ENCODE peak calls at places on chromosomes 1 and 21, in five cellular contexts. T, L, Z, O and G are unnamed samples.

GRCh38 chr1:231039161-231040018 is 664 bp downstream of the FAM89A start:
- DNase-seq in T (peak), L (peak), Z (no peak), O (no peak), G (peak)

GRCh38 chr21:36385909-36386642 is 884 bp downstream of the CHAF1B start:
- DNase-seq in T (no peak), L (no peak), Z (peak), O (no peak), G (no peak)

GRCh38 chr21:37547615-37547975 is 181.0 kb downstream of the DYRK1A start:
- DNase-seq in T (no peak), L (no peak), Z (peak), O (no peak), G (no peak)

GRCh38 chr1:236746785-236747184 is 48.3 kb upstream of the MTR start:
- DNase-seq in T (no peak), L (no peak), Z (no peak), O (no peak), G (no peak)

GRCh38 chr1:234598974-234599616 is 10.9 kb downstream of the IRF2BP2 start:
- DNase-seq in T (no peak), L (no peak), Z (peak), O (no peak), G (no peak)

GRCh38 chr1:7656821-7657220 is 114.3 kb upstream of the VAMP3 start:
- DNase-seq in T (no peak), L (no peak), Z (no peak), O (no peak), G (no peak)

GRCh38 chr1:83802023-83802422 is 196.9 kb downstream of the TTLL7 start:
- DNase-seq in T (no peak), L (no peak), Z (no peak), O (no peak), G (no peak)

GRCh38 chr1:183834568-183834967 is 29.6 kb downstream of the RGL1 start:
- DNase-seq in T (no peak), L (no peak), Z (no peak), O (no peak), G (no peak)

GRCh38 chr1:222187566-222187965 is 360.3 kb downstream of the HHIPL2 start:
- DNase-seq in T (no peak), L (no peak), Z (no peak), O (no peak), G (no peak)

GRCh38 chr21:37769656-37770055 is 146.6 kb downstream of the KCNJ6 start:
- DNase-seq in T (no peak), L (no peak), Z (no peak), O (no peak), G (no peak)

GRCh38 chr21:25639922-25640670 is 1.0 kb downstream of the JAM2 start:
- DNase-seq in T (peak), L (no peak), Z (peak), O (no peak), G (no peak)

GRCh38 chr1:29033829-29034466 is 89.8 kb downstream of the TMEM200B start:
- DNase-seq in T (peak), L (no peak), Z (peak), O (no peak), G (no peak)

GRCh38 chr21:46089285-46089684 is 8.6 kb upstream of the COL6A2 start:
- DNase-seq in T (no peak), L (no peak), Z (no peak), O (no peak), G (no peak)

GRCh38 chr1:48182441-48182840 is 40.1 kb upstream of the SLC5A9 start:
- DNase-seq in T (no peak), L (no peak), Z (no peak), O (peak), G (no peak)

GRCh38 chr1:183291802-183292515 is 105.9 kb downstream of the LAMC2 start:
- DNase-seq in T (no peak), L (no peak), Z (peak), O (no peak), G (no peak)

GRCh38 chr1:38466486-38466885 is 393.1 kb downstream of the RRAGC start:
- DNase-seq in T (no peak), L (no peak), Z (no peak), O (no peak), G (no peak)

GRCh38 chr1:53572061-53572801 is 113.0 kb downstream of the DMRTB1 start:
- DNase-seq in T (no peak), L (no peak), Z (no peak), O (peak), G (no peak)

GRCh38 chr1:79633456-79633855 is 626.9 kb upstream of the ADGRL4 start:
- DNase-seq in T (no peak), L (no peak), Z (peak), O (peak), G (no peak)

GRCh38 chr1:64392109-64392508 is 77.8 kb upstream of the CACHD1 start:
- DNase-seq in T (peak), L (no peak), Z (no peak), O (no peak), G (no peak)

GRCh38 chr21:46021978-46022544 is 40.5 kb downstream of the COL6A1 start:
- DNase-seq in T (no peak), L (no peak), Z (no peak), O (no peak), G (no peak)

GRCh38 chr1:84675106-84675505 is 15.2 kb downstream of the SSX2IP start:
- DNase-seq in T (no peak), L (no peak), Z (no peak), O (no peak), G (no peak)

GRCh38 chr1:41681331-41682136 is 197.1 kb upstream of the EDN2 start:
- DNase-seq in T (no peak), L (no peak), Z (no peak), O (no peak), G (no peak)

GRCh38 chr1:209335090-209335692 is 248.3 kb upstream of the CAMK1G start:
- DNase-seq in T (peak), L (no peak), Z (peak), O (no peak), G (no peak)

GRCh38 chr1:101438359-101438758 is 201.5 kb downstream of the S1PR1 start:
- DNase-seq in T (no peak), L (no peak), Z (peak), O (no peak), G (no peak)

GRCh38 chr1:9869831-9870251 is 40.2 kb downstream of the CTNNBIP1 start:
- DNase-seq in T (no peak), L (no peak), Z (no peak), O (no peak), G (no peak)

GRCh38 chr1:20634594-20635084 is 1.4 kb downstream of the PINK1 start:
- DNase-seq in T (no peak), L (no peak), Z (no peak), O (no peak), G (peak)

GRCh38 chr1:239550178-239550577 is 163.8 kb downstream of the CHRM3 start:
- DNase-seq in T (no peak), L (no peak), Z (no peak), O (no peak), G (no peak)

GRCh38 chr1:43867946-43868740 is 65.5 kb upstream of the ARTN start:
- DNase-seq in T (no peak), L (no peak), Z (no peak), O (no peak), G (no peak)

GRCh38 chr1:97340951-97341350 is 579.9 kb downstream of the DPYD start:
- DNase-seq in T (no peak), L (no peak), Z (no peak), O (no peak), G (no peak)

GRCh38 chr1:10495942-10496341 is 21.2 kb downstream of the PEX14 start:
- DNase-seq in T (no peak), L (peak), Z (no peak), O (peak), G (no peak)

GRCh38 chr1:10703702-10704101 is 92.7 kb downstream of the CASZ1 start:
- DNase-seq in T (no peak), L (no peak), Z (no peak), O (no peak), G (no peak)